ENCODE peak calls at places on chromosomes 1 and 21, in nine cellular contexts. I, M, B, G, E, L, R, V and H are unnamed samples. For H3K4me1 and H3K36me3, the result is how much of the 10 kb centered on the place peaks cover.

GRCh38 chr1:167849656-167850055 is 64.3 kb downstream of the ADCY10 start:
- DNase-seq in L (no peak), M (no peak), R (no peak), I (no peak), E (no peak), V (no peak), B (no peak), G (no peak), H (no peak)

GRCh38 chr1:234400773-234401172 is 27.5 kb downstream of the COA6 start:
- DNase-seq in L (no peak), B (no peak), R (no peak), I (no peak), V (no peak), E (no peak), M (no peak), G (no peak), H (no peak)

GRCh38 chr1:234658143-234658542 is 48.2 kb upstream of the IRF2BP2 start:
- DNase-seq in R (no peak), V (no peak), G (no peak), M (peak), L (no peak), I (no peak), E (no peak), B (no peak), H (no peak)

GRCh38 chr1:245855846-245856730 is 651.0 kb downstream of the SMYD3 start:
- DNase-seq in B (no peak), M (peak), V (no peak), R (no peak), E (no peak), G (no peak), L (no peak), I (no peak), H (no peak)

GRCh38 chr1:216903389-216903754 is 180.1 kb upstream of the ESRRG start:
- DNase-seq in M (peak), B (no peak), E (no peak), L (no peak), V (no peak), G (no peak), I (no peak), R (no peak), H (no peak)

GRCh38 chr1:59105548-59106507 is 191.1 kb upstream of the FGGY start:
- DNase-seq in R (peak), G (peak), L (no peak), B (no peak), V (no peak), M (no peak), E (no peak), I (no peak), H (no peak)

GRCh38 chr1:47797555-47797954 is 199.6 kb downstream of the TRABD2B start:
- DNase-seq in R (no peak), V (no peak), M (no peak), E (no peak), G (peak), B (no peak), I (no peak), L (no peak), H (no peak)

GRCh38 chr1:25896266-25896665 is 10.0 kb downstream of the STMN1 start:
- DNase-seq in I (no peak), M (peak), B (no peak), L (no peak), R (no peak), E (no peak), V (no peak), G (no peak), H (no peak)

DNA sequence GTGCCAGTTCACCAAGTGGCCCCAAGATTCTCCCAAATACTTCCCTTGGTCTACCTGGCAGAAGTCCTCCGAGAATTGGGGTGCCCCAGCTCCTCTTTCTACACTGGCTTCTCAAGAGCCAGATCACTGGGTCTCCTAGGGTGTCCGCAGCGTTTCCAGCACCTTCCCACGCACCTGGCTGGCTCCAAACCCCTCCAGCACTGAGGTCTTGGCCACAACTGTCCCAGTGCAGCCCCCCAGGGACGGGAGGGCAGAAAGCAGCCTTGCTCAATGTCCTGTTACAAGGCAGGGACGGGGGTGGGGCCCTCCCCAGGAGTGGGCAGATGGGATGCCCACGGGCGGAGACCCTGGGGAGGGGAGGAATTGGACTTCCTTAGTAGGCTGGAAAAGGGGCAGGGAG is 1.1 kb downstream of the ECE1 start:
- DNase-seq in M (no peak), B (no peak), L (no peak), E (no peak), I (no peak), R (no peak), G (peak), V (no peak), H (no peak)
- H3K4me1 ChIP-seq in M (under half), B (under half), L (under half), E (half or more), I (half or more), R (under half), G (under half), V (half or more), H (under half)

GRCh38 chr21:7917729-7918128 is 2603.7 kb upstream of the TPTE start:
- DNase-seq in E (no peak), R (no peak), I (no peak), L (no peak), G (no peak), B (no peak), V (no peak), M (peak), H (no peak)

GRCh38 chr21:7916329-7917303 is 2604.8 kb upstream of the TPTE start:
- DNase-seq in L (no peak), V (no peak), G (no peak), B (no peak), R (no peak), E (no peak), M (no peak), I (no peak), H (no peak)
- H3K36me3 ChIP-seq in L (under half), V (under half), G (under half), B (under half), R (under half), E (under half), M (under half), I (under half), H (under half)

DNA sequence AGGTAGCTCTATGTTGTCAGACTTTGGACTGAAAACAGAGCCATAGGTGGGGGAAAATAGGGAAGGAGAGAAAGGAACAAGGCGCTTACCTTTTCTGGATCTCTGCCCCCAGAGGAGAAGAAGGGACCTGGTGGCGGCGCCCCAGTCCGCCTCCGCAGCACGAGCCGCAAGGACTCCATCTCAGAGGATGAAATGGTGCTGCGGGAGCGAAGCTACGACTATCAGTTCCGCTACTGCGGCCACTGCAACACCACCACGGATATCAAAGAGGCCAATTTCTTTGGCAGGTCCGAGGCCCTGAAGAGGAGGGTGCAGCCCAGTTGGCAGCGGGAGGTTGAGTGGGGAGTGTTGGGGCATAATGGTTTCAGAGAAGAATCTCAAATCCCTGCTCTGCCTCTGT is 18.5 kb upstream of the TMEM222 start:
- DNase-seq in E (no peak), L (no peak), G (no peak), R (no peak), M (no peak), B (no peak), V (no peak), I (no peak), H (no peak)
- TF ChIP-seq CTCF in E (no peak), L (no peak), G (no peak), R (no peak), M (no peak), B (no peak), V (no peak), I (no peak), H (no peak)

GRCh38 chr1:93599479-93599878 is 82.2 kb downstream of the BCAR3 start:
- DNase-seq in G (no peak), R (no peak), B (no peak), V (no peak), I (no peak), M (no peak), L (no peak), E (no peak), H (no peak)
- H3K4me1 ChIP-seq in G (under half), R (under half), B (under half), V (under half), I (under half), M (under half), L (under half), E (half or more), H (under half)

GRCh38 chr1:153933955-153934354 is 11.2 kb upstream of the GATAD2B start:
- DNase-seq in M (no peak), E (no peak), I (peak), R (no peak), L (no peak), V (no peak), B (no peak), G (peak), H (no peak)

GRCh38 chr1:153934746-153935145 is 11.8 kb downstream of the DENND4B start:
- DNase-seq in M (no peak), B (no peak), V (no peak), I (peak), R (no peak), L (no peak), G (peak), E (no peak), H (no peak)

GRCh38 chr1:153933420-153933819 is 10.6 kb upstream of the GATAD2B start:
- DNase-seq in G (peak), V (no peak), M (no peak), R (no peak), I (peak), L (no peak), E (no peak), B (no peak), H (no peak)

GRCh38 chr1:153932071-153932592 is 9.4 kb upstream of the GATAD2B start:
- DNase-seq in G (peak), V (peak), M (no peak), I (peak), L (no peak), R (no peak), E (no peak), B (no peak), H (no peak)

GRCh38 chr1:153932593-153933131 is 9.9 kb upstream of the GATAD2B start:
- DNase-seq in E (no peak), R (no peak), M (no peak), L (no peak), B (no peak), V (peak), G (peak), I (peak), H (no peak)
- H3K36me3 ChIP-seq in E (half or more), R (half or more), M (half or more), L (under half), B (half or more), V (half or more), G (under half), I (half or more), H (half or more)